ENCODE peak calls at places on chromosomes 7 and 10, in six cellular contexts. One of them, this sample, is unnamed.

GRCh38 chr10:53997953-53998352 is 803.1 kb downstream of the PCDH15 start:
- DNase-seq in body of pancreas: no peak
- DNase-seq in transverse colon: no peak
- DNase-seq in fibroblast of lung: no peak
- DNase-seq in left lung: no peak
- DNase-seq in CD8-positive, alpha-beta T cell: no peak
- DNase-seq in this sample: no peak

GRCh38 chr10:3172081-3172445 is 519 bp downstream of the PITRM1 start:
- DNase-seq in body of pancreas: peak; percentile 35
- DNase-seq in transverse colon: peak; percentile 31
- DNase-seq in fibroblast of lung: peak; percentile 76
- DNase-seq in left lung: no peak
- DNase-seq in CD8-positive, alpha-beta T cell: no peak
- DNase-seq in this sample: peak; percentile 30

GRCh38 chr7:140674356-140674800 is 1.6 kb downstream of the ADCK2 start:
- DNase-seq in body of pancreas: peak; percentile 60
- DNase-seq in transverse colon: peak; percentile 42
- DNase-seq in fibroblast of lung: no peak
- DNase-seq in left lung: no peak
- DNase-seq in CD8-positive, alpha-beta T cell: no peak
- DNase-seq in this sample: no peak

GRCh38 chr10:77406764-77407430 is 230.7 kb downstream of the KCNMA1 start:
- DNase-seq in body of pancreas: no peak
- DNase-seq in transverse colon: no peak
- DNase-seq in fibroblast of lung: no peak
- DNase-seq in left lung: no peak
- DNase-seq in CD8-positive, alpha-beta T cell: no peak
- DNase-seq in this sample: no peak

GRCh38 chr7:135995751-135996150 is 18.6 kb upstream of the MTPN start:
- DNase-seq in body of pancreas: no peak
- DNase-seq in transverse colon: no peak
- DNase-seq in fibroblast of lung: peak; percentile 12
- DNase-seq in left lung: no peak
- DNase-seq in CD8-positive, alpha-beta T cell: no peak
- DNase-seq in this sample: no peak

GRCh38 chr7:70384891-70385290 is 747.1 kb upstream of the GALNT17 start:
- DNase-seq in body of pancreas: no peak
- DNase-seq in transverse colon: no peak
- DNase-seq in fibroblast of lung: peak; percentile 94
- DNase-seq in left lung: no peak
- DNase-seq in CD8-positive, alpha-beta T cell: no peak
- DNase-seq in this sample: no peak

GRCh38 chr7:131328387-131329175 is 905 bp downstream of the MKLN1 start:
- DNase-seq in body of pancreas: no peak
- DNase-seq in transverse colon: no peak
- DNase-seq in fibroblast of lung: peak; percentile 46
- DNase-seq in left lung: no peak
- DNase-seq in CD8-positive, alpha-beta T cell: no peak
- DNase-seq in this sample: no peak

GRCh38 chr10:32983333-32983909 is 25.4 kb upstream of the ITGB1 start:
- DNase-seq in body of pancreas: no peak
- DNase-seq in transverse colon: no peak
- DNase-seq in fibroblast of lung: peak; percentile 98
- DNase-seq in left lung: no peak
- DNase-seq in CD8-positive, alpha-beta T cell: no peak
- DNase-seq in this sample: no peak

GRCh38 chr10:86258488-86258887 is 108.1 kb downstream of the GRID1 start:
- DNase-seq in body of pancreas: no peak
- DNase-seq in transverse colon: no peak
- DNase-seq in fibroblast of lung: peak; percentile 19
- DNase-seq in left lung: no peak
- DNase-seq in CD8-positive, alpha-beta T cell: no peak
- DNase-seq in this sample: no peak

GRCh38 chr10:49612513-49613159 is 1.2 kb upstream of the CHAT start:
- DNase-seq in body of pancreas: no peak
- DNase-seq in transverse colon: no peak
- DNase-seq in fibroblast of lung: no peak
- DNase-seq in left lung: no peak
- DNase-seq in CD8-positive, alpha-beta T cell: no peak
- DNase-seq in this sample: peak; percentile 40

GRCh38 chr10:21849624-21850023 is 153.9 kb downstream of the DNAJC1 start:
- DNase-seq in body of pancreas: no peak
- DNase-seq in transverse colon: no peak
- DNase-seq in fibroblast of lung: no peak
- DNase-seq in left lung: no peak
- DNase-seq in CD8-positive, alpha-beta T cell: no peak
- DNase-seq in this sample: no peak

GRCh38 chr7:104758504-104758903 is 255.5 kb upstream of the KMT2E start:
- DNase-seq in body of pancreas: no peak
- DNase-seq in transverse colon: no peak
- DNase-seq in fibroblast of lung: no peak
- DNase-seq in left lung: no peak
- DNase-seq in CD8-positive, alpha-beta T cell: no peak
- DNase-seq in this sample: no peak

GRCh38 chr10:90856964-90857634 is 740 bp downstream of the HTR7 start:
- DNase-seq in body of pancreas: no peak
- DNase-seq in transverse colon: no peak
- DNase-seq in fibroblast of lung: peak; percentile 17
- DNase-seq in left lung: peak; percentile 67
- DNase-seq in CD8-positive, alpha-beta T cell: peak; percentile 49
- DNase-seq in this sample: no peak

GRCh38 chr7:55326079-55326847 is 38.9 kb upstream of the LANCL2 start:
- DNase-seq in body of pancreas: peak; percentile 84
- DNase-seq in transverse colon: no peak
- DNase-seq in fibroblast of lung: no peak
- DNase-seq in left lung: no peak
- DNase-seq in CD8-positive, alpha-beta T cell: no peak
- DNase-seq in this sample: no peak

GRCh38 chr7:55077581-55078410 is 59.0 kb downstream of the EGFR start:
- DNase-seq in body of pancreas: peak; percentile 80
- DNase-seq in transverse colon: peak; percentile 93
- DNase-seq in fibroblast of lung: no peak
- DNase-seq in left lung: no peak
- DNase-seq in CD8-positive, alpha-beta T cell: no peak
- DNase-seq in this sample: peak; percentile 85

GRCh38 chr7:151141281-151141854 is 26.1 kb downstream of the GBX1 start:
- DNase-seq in body of pancreas: no peak
- DNase-seq in transverse colon: peak; percentile 1
- DNase-seq in fibroblast of lung: no peak
- DNase-seq in left lung: peak; percentile 34
- DNase-seq in CD8-positive, alpha-beta T cell: no peak
- DNase-seq in this sample: no peak

GRCh38 chr7:151142686-151143040 is 24.8 kb downstream of the GBX1 start:
- DNase-seq in body of pancreas: peak; percentile 50
- DNase-seq in transverse colon: peak; percentile 3
- DNase-seq in fibroblast of lung: no peak
- DNase-seq in left lung: peak; percentile 71
- DNase-seq in CD8-positive, alpha-beta T cell: no peak
- DNase-seq in this sample: no peak

GRCh38 chr7:151140826-151141225 is 26.7 kb downstream of the GBX1 start:
- DNase-seq in body of pancreas: no peak
- DNase-seq in transverse colon: peak; percentile 4
- DNase-seq in fibroblast of lung: no peak
- DNase-seq in left lung: peak; percentile 33
- DNase-seq in CD8-positive, alpha-beta T cell: no peak
- DNase-seq in this sample: no peak

GRCh38 chr7:151141855-151142685 is 25.4 kb downstream of the GBX1 start:
- DNase-seq in body of pancreas: no peak
- DNase-seq in transverse colon: peak; percentile 4
- DNase-seq in fibroblast of lung: no peak
- DNase-seq in left lung: peak; percentile 71
- DNase-seq in CD8-positive, alpha-beta T cell: no peak
- DNase-seq in this sample: no peak

DNA sequence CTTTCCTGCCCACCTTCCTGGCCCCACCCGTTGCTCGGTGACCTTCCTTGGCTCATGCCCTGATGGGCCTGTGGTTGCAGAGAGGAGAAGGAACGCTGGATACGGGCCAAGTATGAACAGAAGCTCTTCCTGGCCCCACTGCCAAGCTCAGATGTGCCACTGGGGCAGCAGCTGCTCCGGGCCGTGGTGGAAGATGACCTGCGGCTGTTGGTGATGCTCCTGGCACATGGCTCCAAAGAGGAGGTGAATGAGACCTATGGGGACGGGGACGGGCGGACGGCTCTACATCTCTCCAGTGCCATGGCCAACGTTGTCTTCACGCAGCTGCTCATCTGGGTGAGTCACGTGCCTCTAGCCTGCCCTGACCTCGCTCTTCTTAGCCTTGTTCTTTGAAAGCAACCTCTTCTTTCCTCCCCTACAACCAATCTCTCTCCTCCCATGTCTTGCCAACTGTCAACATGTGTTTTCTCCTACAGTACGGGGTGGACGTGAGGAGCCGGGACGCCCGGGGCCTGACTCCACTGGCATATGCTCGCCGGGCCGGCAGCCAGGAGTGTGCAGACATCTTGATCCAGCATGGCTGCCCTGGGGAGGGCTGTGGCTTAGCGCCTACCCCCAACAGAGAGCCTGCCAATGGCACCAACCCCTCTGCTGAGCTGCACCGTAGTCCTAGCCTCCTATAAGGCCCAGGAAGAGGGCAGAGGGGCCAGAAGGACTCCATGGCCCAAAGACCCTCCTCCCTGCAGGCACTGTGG is 24.1 kb downstream of the GBX1 start:
- DNase-seq in body of pancreas: no peak
- DNase-seq in transverse colon: peak; percentile 4
- DNase-seq in fibroblast of lung: no peak
- DNase-seq in left lung: peak; percentile 74
- DNase-seq in CD8-positive, alpha-beta T cell: no peak
- DNase-seq in this sample: no peak
- H3K36me3 ChIP-seq in body of pancreas: peaks cover 6% of the 10 kb centered on the region
- H3K36me3 ChIP-seq in transverse colon: no peaks in the 10 kb centered on the region
- H3K36me3 ChIP-seq in fibroblast of lung: peaks cover 14% of the 10 kb centered on the region
- H3K36me3 ChIP-seq in left lung: peaks cover 69% of the 10 kb centered on the region
- H3K36me3 ChIP-seq in CD8-positive, alpha-beta T cell: no peaks in the 10 kb centered on the region
- H3K36me3 ChIP-seq in this sample: peaks cover 2% of the 10 kb centered on the region

GRCh38 chr10:124104011-124104627 is 10.7 kb upstream of the CHST15 start:
- DNase-seq in body of pancreas: no peak
- DNase-seq in transverse colon: no peak
- DNase-seq in fibroblast of lung: no peak
- DNase-seq in left lung: no peak
- DNase-seq in CD8-positive, alpha-beta T cell: no peak
- DNase-seq in this sample: no peak
- H3K4me1 ChIP-seq in body of pancreas: peaks cover 21% of the 10 kb centered on the region
- H3K4me1 ChIP-seq in transverse colon: peaks cover 17% of the 10 kb centered on the region
- H3K4me1 ChIP-seq in fibroblast of lung: peaks cover 2% of the 10 kb centered on the region
- H3K4me1 ChIP-seq in left lung: peaks cover 9% of the 10 kb centered on the region
- H3K4me1 ChIP-seq in CD8-positive, alpha-beta T cell: no peaks in the 10 kb centered on the region
- H3K4me1 ChIP-seq in this sample: no peaks in the 10 kb centered on the region

DNA sequence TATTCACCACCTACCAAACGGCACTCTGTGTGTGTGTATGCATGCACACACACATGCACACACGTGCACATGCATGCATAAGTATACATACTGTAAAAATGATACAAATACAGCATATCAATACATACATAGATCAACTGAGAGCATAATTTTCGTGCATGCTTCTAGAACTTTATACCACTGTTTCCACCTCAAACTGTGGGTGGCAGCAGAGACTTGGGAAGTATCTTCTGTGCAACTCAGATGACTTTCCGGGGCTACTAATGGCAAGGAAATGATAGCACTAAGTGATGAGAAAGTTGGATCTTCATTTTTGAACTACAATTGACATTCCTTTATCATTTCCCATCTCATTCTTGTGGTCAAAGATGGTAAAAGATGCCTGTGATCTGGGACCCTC is 570.7 kb downstream of the REEP3 start:
- DNase-seq in body of pancreas: no peak
- DNase-seq in transverse colon: no peak
- DNase-seq in fibroblast of lung: no peak
- DNase-seq in left lung: no peak
- DNase-seq in CD8-positive, alpha-beta T cell: no peak
- DNase-seq in this sample: peak; percentile 53
- TF ChIP-seq CTCF in body of pancreas: peak; percentile 9
- TF ChIP-seq CTCF in transverse colon: no peak
- TF ChIP-seq CTCF in fibroblast of lung: no peak
- TF ChIP-seq CTCF in left lung: no peak
- TF ChIP-seq CTCF in CD8-positive, alpha-beta T cell: no peak
- TF ChIP-seq CTCF in this sample: peak; percentile 61

DNA sequence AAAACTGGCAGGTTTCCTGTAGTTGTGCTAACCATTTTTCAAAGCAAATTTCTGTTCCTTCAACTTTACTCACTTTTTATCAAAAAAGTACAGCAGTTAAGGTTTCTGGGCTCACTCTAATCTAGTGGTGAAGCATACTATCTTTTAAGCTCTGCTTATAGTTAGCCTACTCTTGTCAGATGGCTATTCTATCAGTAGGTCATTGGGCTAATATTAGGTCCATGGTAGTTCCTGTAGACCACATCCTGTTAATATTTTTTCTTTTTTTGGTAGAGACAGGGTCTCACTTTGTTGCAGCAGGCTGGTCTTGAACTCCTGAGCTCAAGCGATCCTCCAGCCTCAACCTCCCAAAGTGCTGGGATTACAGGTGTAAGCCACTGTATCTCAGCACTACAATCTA is 27.9 kb upstream of the NRCAM start:
- DNase-seq in body of pancreas: no peak
- DNase-seq in transverse colon: no peak
- DNase-seq in fibroblast of lung: no peak
- DNase-seq in left lung: no peak
- DNase-seq in CD8-positive, alpha-beta T cell: no peak
- DNase-seq in this sample: no peak
- H3K36me3 ChIP-seq in body of pancreas: no peaks in the 10 kb centered on the region
- H3K36me3 ChIP-seq in transverse colon: no peaks in the 10 kb centered on the region
- H3K36me3 ChIP-seq in fibroblast of lung: no peaks in the 10 kb centered on the region
- H3K36me3 ChIP-seq in left lung: peaks cover 80% of the 10 kb centered on the region
- H3K36me3 ChIP-seq in CD8-positive, alpha-beta T cell: peaks cover 4% of the 10 kb centered on the region
- H3K36me3 ChIP-seq in this sample: no peaks in the 10 kb centered on the region

This sample was measured in Caco-2.